ENCODE peak calls at places on chromosomes 3 and 15, in four cellular contexts. C, Z, D and E are unnamed samples.

GRCh38 chr3:35383719-35384555 is 255.4 kb upstream of the ARPP21 start:
- DNase-seq in C (peak; percentile 52), Z (no peak), D (no peak), E (no peak)

GRCh38 chr15:80496101-80496500 is 91.9 kb downstream of the ARNT2 start:
- DNase-seq in C (no peak), Z (no peak), D (no peak), E (no peak)

GRCh38 chr3:121165397-121165837 is 257.4 kb downstream of the STXBP5L start:
- DNase-seq in C (no peak), Z (no peak), D (no peak), E (no peak)

GRCh38 chr15:59138243-59138642 is 33.3 kb downstream of the CCNB2 start:
- DNase-seq in C (peak; percentile 41), Z (no peak), D (no peak), E (no peak)

GRCh38 chr3:123319760-123320159 is 118.0 kb downstream of the SEC22A start:
- DNase-seq in C (no peak), Z (no peak), D (no peak), E (no peak)

GRCh38 chr3:170426240-170426797 is 7.7 kb downstream of the CLDN11 start:
- DNase-seq in C (no peak), Z (no peak), D (no peak), E (no peak)

GRCh38 chr3:70056081-70056480 is 56.5 kb downstream of the SAMMSON start:
- DNase-seq in C (no peak), Z (no peak), D (no peak), E (no peak)

GRCh38 chr3:120450261-120450913 is 405 bp downstream of the FSTL1 start:
- DNase-seq in C (no peak), Z (no peak), D (no peak), E (no peak)

GRCh38 chr15:75028991-75029377 is 5.6 kb downstream of the PPCDC start:
- DNase-seq in C (no peak), Z (no peak), D (no peak), E (no peak)
- H3K27ac ChIP-seq in C (no peak overlapping the region), Z (peak overlapping the region; percentile 50), D (no peak overlapping the region), E (peak overlapping the region; percentile 60)

GRCh38 chr3:43379343-43379742 is 93.0 kb downstream of the SNRK start:
- DNase-seq in C (peak; percentile 82), Z (no peak), D (no peak), E (no peak)
- H3K27ac ChIP-seq in C (peak overlapping the region; percentile 73), Z (no peak overlapping the region), D (no peak overlapping the region), E (no peak overlapping the region)

GRCh38 chr3:141939759-141940158 is 63.3 kb downstream of the ATP1B3 start:
- DNase-seq in C (no peak), Z (no peak), D (no peak), E (no peak)
- H3K27ac ChIP-seq in C (no peak overlapping the region), Z (no peak overlapping the region), D (peak overlapping the region; percentile 78), E (no peak overlapping the region)

DNA sequence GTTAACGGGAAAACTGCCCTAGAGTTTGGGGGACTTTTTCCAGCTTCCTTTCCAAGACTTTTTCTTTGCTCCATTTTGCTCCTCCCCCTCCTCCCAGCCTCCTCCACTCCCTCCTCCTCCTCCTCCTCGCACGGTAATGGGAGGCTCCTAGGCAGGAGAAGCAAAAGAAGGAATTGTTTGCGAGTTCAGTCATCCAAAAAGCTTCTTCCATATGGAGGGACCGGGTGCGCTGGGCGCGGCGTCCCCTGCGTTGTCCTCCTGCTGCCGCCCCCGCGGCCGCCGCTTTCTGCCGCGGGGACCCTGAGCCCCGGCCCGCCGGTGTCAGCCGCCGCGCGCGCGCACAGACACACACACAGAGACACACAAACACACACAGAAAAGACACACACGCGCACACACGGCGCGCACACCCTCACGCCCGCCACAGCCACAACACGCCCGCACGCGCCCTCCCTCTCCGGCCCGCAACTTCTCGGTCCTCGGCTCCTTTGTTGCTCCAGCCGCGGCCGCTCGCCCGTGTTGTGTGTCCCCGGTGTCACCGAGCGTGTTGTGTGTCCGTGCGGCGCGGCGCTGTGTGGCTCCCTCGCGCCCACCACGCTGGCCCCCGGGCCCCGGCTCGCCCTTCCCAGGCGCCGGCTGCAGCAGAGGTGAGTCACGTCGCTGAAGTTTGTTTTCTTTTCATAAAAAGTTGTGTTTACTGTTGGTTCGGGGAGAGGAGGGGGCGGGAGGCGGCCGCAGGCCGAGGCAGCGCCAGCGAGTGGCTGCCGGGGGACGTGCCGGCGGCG is at the start of gene BOC:
- DNase-seq in C (no peak), Z (no peak), D (no peak), E (no peak)
- H3K27ac ChIP-seq in C (peak within 1 kb of the TSS; percentile 47), Z (peak within 1 kb of the TSS; percentile 82), D (peak within 1 kb of the TSS; percentile 26), E (peak within 1 kb of the TSS; percentile 44)

GRCh38 chr3:171865191-171865865 is 22.2 kb downstream of the TMEM212 start:
- DNase-seq in C (no peak), Z (no peak), D (no peak), E (no peak)

GRCh38 chr3:171863920-171864319 is 20.8 kb downstream of the TMEM212 start:
- DNase-seq in C (no peak), Z (no peak), D (no peak), E (no peak)

GRCh38 chr3:171862392-171862791 is 19.2 kb downstream of the TMEM212 start:
- DNase-seq in C (no peak), Z (no peak), D (no peak), E (no peak)

GRCh38 chr3:171862993-171863521 is 19.9 kb downstream of the TMEM212 start:
- DNase-seq in C (peak; percentile 64), Z (no peak), D (no peak), E (no peak)

GRCh38 chr3:171860830-171861535 is 17.8 kb downstream of the TMEM212 start:
- DNase-seq in C (peak; percentile 67), Z (no peak), D (no peak), E (no peak)
- H3K27ac ChIP-seq in C (peak overlapping the region; percentile 27), Z (no peak overlapping the region), D (no peak overlapping the region), E (no peak overlapping the region)

GRCh38 chr3:8329598-8329997 is 172.0 kb upstream of the LMCD1 start:
- DNase-seq in C (no peak), Z (no peak), D (no peak), E (no peak)
- H3K27ac ChIP-seq in C (no peak overlapping the region), Z (no peak overlapping the region), D (no peak overlapping the region), E (no peak overlapping the region)

GRCh38 chr3:171755015-171755589 is 55.2 kb downstream of the PLD1 start:
- DNase-seq in C (no peak), Z (no peak), D (no peak), E (no peak)

GRCh38 chr3:171757377-171758034 is 52.8 kb downstream of the PLD1 start:
- DNase-seq in C (no peak), Z (no peak), D (no peak), E (no peak)

GRCh38 chr3:171753025-171753472 is 57.2 kb downstream of the PLD1 start:
- DNase-seq in C (no peak), Z (no peak), D (peak; percentile 98), E (no peak)

GRCh38 chr3:171752329-171752728 is 58.0 kb downstream of the PLD1 start:
- DNase-seq in C (no peak), Z (no peak), D (no peak), E (no peak)

DNA sequence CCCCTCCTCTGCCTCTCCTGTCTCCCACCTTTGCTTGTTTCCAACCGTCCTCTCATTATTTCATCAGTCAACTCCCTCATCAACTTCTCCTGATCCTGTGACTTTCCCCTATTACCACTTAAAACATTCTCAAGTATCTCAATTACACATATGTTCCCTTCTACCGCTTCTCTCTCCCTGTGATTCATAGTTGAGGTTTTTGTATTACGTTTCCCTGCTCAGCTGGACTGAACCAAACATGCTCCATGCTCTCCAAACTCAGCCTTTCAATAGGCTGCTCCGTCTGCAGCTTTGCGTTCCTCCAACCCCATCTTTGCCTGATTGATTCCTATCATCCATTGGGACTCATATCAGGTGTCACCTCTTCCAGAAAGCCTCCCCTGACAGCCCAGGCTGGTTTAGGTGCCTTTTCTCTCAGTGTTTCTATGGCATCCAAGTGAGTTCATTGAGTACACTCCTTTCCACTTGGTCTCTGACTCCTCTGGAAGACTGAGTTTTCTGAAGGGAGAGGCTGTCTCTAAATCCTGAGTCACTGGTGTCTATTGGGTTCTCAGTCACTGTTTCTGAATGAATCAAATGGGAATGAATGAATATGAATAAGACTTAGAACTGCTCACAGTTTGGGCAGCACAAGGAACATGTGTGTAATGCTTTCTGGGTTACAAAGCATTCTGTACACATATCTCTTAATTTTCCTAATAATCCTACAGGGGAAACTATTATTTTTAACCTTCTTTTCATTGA is 56.4 kb downstream of the PLD1 start:
- DNase-seq in C (peak; percentile 73), Z (no peak), D (peak; percentile 86), E (no peak)
- H3K27ac ChIP-seq in C (peak overlapping the region; percentile 76), Z (no peak overlapping the region), D (peak overlapping the region; percentile 85), E (no peak overlapping the region)

GRCh38 chr15:30979457-30979856 is 12.0 kb downstream of the MTMR10 start:
- DNase-seq in C (no peak), Z (no peak), D (no peak), E (no peak)
- H3K27ac ChIP-seq in C (no peak overlapping the region), Z (no peak overlapping the region), D (no peak overlapping the region), E (no peak overlapping the region)